ENCODE peak calls at places on chromosomes 11 and 22, in four cellular contexts. A is esophagus squamous epithelium, V is foreskin fibroblast, Z is fibroblast of villous mesenchyme. N is an unnamed sample.

GRCh38 chr11:44083906-44084305 is 11.6 kb upstream of the EXT2 start:
- DNase-seq in Z (no peak), A (no peak), V (no peak), N (no peak)

GRCh38 chr22:33605201-33605600 is 315.1 kb downstream of the LARGE1 start:
- DNase-seq in A (no peak), V (peak), Z (peak), N (peak)

GRCh38 chr11:110100476-110101240 is 7.5 kb downstream of the ZC3H12C start:
- DNase-seq in V (no peak), Z (peak), A (no peak), N (no peak)

GRCh38 chr22:21837184-21837979 is 30.1 kb downstream of the MAPK1 start:
- DNase-seq in A (no peak), V (peak), Z (peak), N (peak)

GRCh38 chr11:2089536-2090165 is 49.5 kb downstream of the IGF2 start:
- DNase-seq in V (peak), Z (peak), A (no peak), N (peak)

GRCh38 chr11:123231263-123231662 is 36.2 kb upstream of the CLMP start:
- DNase-seq in Z (peak), A (no peak), V (peak), N (peak)

GRCh38 chr22:29747832-29748231 is 19.0 kb downstream of the ZMAT5 start:
- DNase-seq in A (no peak), V (no peak), Z (no peak), N (no peak)

GRCh38 chr11:86255896-86256295 is 11.3 kb downstream of the EED start:
- DNase-seq in V (no peak), Z (no peak), A (no peak), N (no peak)

GRCh38 chr11:74380746-74381439 is 17.3 kb downstream of the PGM2L1 start:
- DNase-seq in A (no peak), V (peak), Z (no peak), N (no peak)

GRCh38 chr22:23892130-23892529 is 2.1 kb upstream of the MIF start:
- DNase-seq in V (no peak), Z (no peak), A (no peak), N (no peak)

GRCh38 chr22:23892626-23893445 is 1.3 kb upstream of the MIF start:
- DNase-seq in A (no peak), V (no peak), Z (no peak), N (no peak)

GRCh38 chr22:23889620-23890019 is 4.6 kb upstream of the MIF start:
- DNase-seq in A (no peak), Z (no peak), V (peak), N (no peak)

GRCh38 chr22:23891726-23892125 is 2.5 kb upstream of the MIF start:
- DNase-seq in Z (no peak), A (no peak), V (no peak), N (no peak)

DNA sequence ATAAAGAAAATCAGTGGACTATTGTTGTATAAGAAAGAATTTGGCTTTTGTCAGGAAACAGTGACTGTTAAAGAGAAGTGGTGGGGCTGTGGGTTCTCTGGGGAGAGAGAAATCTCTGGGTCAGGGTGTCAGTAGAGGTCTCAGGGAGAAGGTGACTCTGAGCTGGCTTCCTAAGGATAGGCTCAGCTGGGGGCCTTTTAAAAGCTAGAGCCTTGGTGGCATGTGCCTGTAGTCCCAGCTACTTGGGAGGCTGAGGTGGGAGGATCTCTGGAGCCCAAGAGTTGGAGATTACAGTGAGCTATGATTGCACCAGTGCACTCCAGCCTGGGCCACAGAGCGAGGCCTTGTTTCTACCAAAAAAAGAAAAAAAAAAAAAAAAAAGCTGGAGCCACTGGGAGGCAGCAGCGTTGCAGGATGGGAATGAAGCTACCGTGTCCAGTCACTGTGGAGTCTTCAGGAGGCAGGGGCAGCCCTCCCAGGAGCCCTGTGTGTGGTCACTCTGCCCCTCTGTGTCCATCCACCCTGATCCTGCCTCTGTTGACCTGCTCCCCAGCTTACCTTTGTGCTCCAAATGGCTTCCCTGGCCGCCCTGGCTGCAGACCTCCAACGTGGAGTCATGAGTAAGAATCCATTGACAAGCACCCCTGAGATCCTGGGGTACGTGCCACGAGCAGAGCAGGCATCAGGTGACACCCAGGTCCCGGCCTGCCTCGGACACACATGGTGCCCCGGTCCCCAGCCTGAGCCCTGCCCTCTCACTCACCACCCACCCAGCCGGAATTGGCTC is 5.4 kb upstream of the MIF start:
- DNase-seq in Z (peak), V (peak), A (no peak), N (peak)
- TF ChIP-seq CTCF in Z (peak), V (no peak), A (no peak), N (peak)

GRCh38 chr11:126483796-126484195 is 128.3 kb downstream of the ST3GAL4 start:
- DNase-seq in Z (no peak), A (no peak), V (no peak), N (no peak)

GRCh38 chr11:126484266-126484665 is 128.8 kb downstream of the ST3GAL4 start:
- DNase-seq in V (peak), Z (peak), A (no peak), N (peak)

GRCh38 chr11:126485021-126485781 is 129.7 kb downstream of the ST3GAL4 start:
- DNase-seq in Z (peak), A (no peak), V (peak), N (peak)

GRCh38 chr11:126487711-126488110 is 132.2 kb downstream of the ST3GAL4 start:
- DNase-seq in Z (no peak), V (no peak), A (no peak), N (no peak)

GRCh38 chr11:126485986-126486635 is 130.6 kb downstream of the ST3GAL4 start:
- DNase-seq in V (no peak), Z (no peak), A (no peak), N (no peak)
- TF ChIP-seq CTCF in V (no peak), Z (no peak), A (no peak), N (no peak)

DNA sequence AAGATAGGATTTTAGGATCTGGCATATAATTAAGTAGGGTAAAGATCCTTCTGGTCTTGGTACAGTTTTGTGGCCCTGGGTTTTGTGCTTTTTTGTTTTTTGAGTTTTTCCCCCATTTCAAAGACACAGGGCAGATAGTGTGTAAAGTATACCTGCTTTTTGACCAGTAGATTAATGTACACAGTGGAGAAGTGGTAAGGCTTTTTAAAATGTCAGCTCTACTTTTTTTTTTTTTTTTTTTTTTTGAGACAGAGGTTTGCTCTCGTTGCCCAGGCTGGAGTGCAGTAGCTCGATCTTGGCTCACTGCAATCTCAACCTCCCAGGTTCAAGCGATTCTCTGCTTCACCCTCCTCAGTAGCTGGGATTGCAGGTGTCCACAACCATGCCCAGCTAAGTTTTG is 4.0 kb downstream of the EP300 start:
- DNase-seq in V (no peak), Z (no peak), A (no peak), N (no peak)
- TF ChIP-seq CTCF in V (no peak), Z (no peak), A (no peak), N (no peak)

GRCh38 chr11:34890089-34890488 is 26.1 kb downstream of the APIP start:
- DNase-seq in V (peak), Z (no peak), A (no peak), N (no peak)
- TF ChIP-seq CTCF in V (peak), Z (peak), A (peak), N (peak)

GRCh38 chr11:7578276-7578955 is 64.6 kb downstream of the PPFIBP2 start:
- DNase-seq in A (no peak), Z (no peak), V (no peak), N (peak)
- TF ChIP-seq CTCF in A (no peak), Z (no peak), V (no peak), N (no peak)

GRCh38 chr22:37561209-37562048 is 1.1 kb downstream of the CDC42EP1 start:
- DNase-seq in Z (peak), V (peak), A (peak), N (peak)

GRCh38 chr22:37563153-37564081 is 3.1 kb downstream of the CDC42EP1 start:
- DNase-seq in V (peak), Z (peak), A (no peak), N (peak)

GRCh38 chr22:37564111-37564711 is 3.9 kb downstream of the CDC42EP1 start:
- DNase-seq in A (no peak), V (no peak), Z (peak), N (peak)

GRCh38 chr22:37560682-37561208 is 465 bp downstream of the CDC42EP1 start:
- DNase-seq in Z (peak), V (peak), A (no peak), N (no peak)

GRCh38 chr22:37562049-37562784 is 1.9 kb downstream of the CDC42EP1 start:
- DNase-seq in V (no peak), A (no peak), Z (no peak), N (no peak)
- TF ChIP-seq CTCF in V (no peak), A (no peak), Z (no peak), N (no peak)